ENCODE peak calls at places on chromosome X, in five cellular contexts. One of them, this sample, is unnamed.

GRCh38 chrX:107826286-107827136 is 845 bp downstream of the MID2 start:
- DNase-seq in activated CD4-positive, alpha-beta T cell treated with anti-CD3 and anti-CD28 coated beads for 48 hours: peak
- DNase-seq in CD4-positive, alpha-beta memory T cell: peak
- DNase-seq in NCI-H1417: peak
- DNase-seq in NCI-H345: peak
- DNase-seq in this sample: peak

GRCh38 chrX:33045245-33045644 is 166.1 kb downstream of the DMD start:
- DNase-seq in activated CD4-positive, alpha-beta T cell treated with anti-CD3 and anti-CD28 coated beads for 48 hours: no peak
- DNase-seq in CD4-positive, alpha-beta memory T cell: no peak
- DNase-seq in NCI-H1417: no peak
- DNase-seq in NCI-H345: no peak
- DNase-seq in this sample: no peak

GRCh38 chrX:1592128-1592862 is 891 bp downstream of the AKAP17A start:
- DNase-seq in activated CD4-positive, alpha-beta T cell treated with anti-CD3 and anti-CD28 coated beads for 48 hours: peak
- DNase-seq in CD4-positive, alpha-beta memory T cell: no peak
- DNase-seq in NCI-H1417: no peak
- DNase-seq in NCI-H345: no peak
- DNase-seq in this sample: peak

GRCh38 chrX:19869195-19869594 is 18.2 kb downstream of the SH3KBP1 start:
- DNase-seq in activated CD4-positive, alpha-beta T cell treated with anti-CD3 and anti-CD28 coated beads for 48 hours: peak
- DNase-seq in CD4-positive, alpha-beta memory T cell: no peak
- DNase-seq in NCI-H1417: no peak
- DNase-seq in NCI-H345: no peak
- DNase-seq in this sample: no peak

GRCh38 chrX:134849390-134849789 is 141.4 kb upstream of the SMIM10 start:
- DNase-seq in activated CD4-positive, alpha-beta T cell treated with anti-CD3 and anti-CD28 coated beads for 48 hours: no peak
- DNase-seq in CD4-positive, alpha-beta memory T cell: no peak
- DNase-seq in NCI-H1417: no peak
- DNase-seq in NCI-H345: no peak
- DNase-seq in this sample: no peak

GRCh38 chrX:121323337-121323736 is 275.9 kb downstream of the GLUD2 start:
- DNase-seq in activated CD4-positive, alpha-beta T cell treated with anti-CD3 and anti-CD28 coated beads for 48 hours: no peak
- DNase-seq in CD4-positive, alpha-beta memory T cell: no peak
- DNase-seq in NCI-H1417: no peak
- DNase-seq in NCI-H345: no peak
- DNase-seq in this sample: no peak

GRCh38 chrX:67601771-67602170 is 58.0 kb downstream of the AR start:
- DNase-seq in activated CD4-positive, alpha-beta T cell treated with anti-CD3 and anti-CD28 coated beads for 48 hours: no peak
- DNase-seq in CD4-positive, alpha-beta memory T cell: no peak
- DNase-seq in NCI-H1417: no peak
- DNase-seq in NCI-H345: no peak
- DNase-seq in this sample: no peak

GRCh38 chrX:67636532-67636931 is 92.7 kb downstream of the AR start:
- DNase-seq in activated CD4-positive, alpha-beta T cell treated with anti-CD3 and anti-CD28 coated beads for 48 hours: no peak
- DNase-seq in CD4-positive, alpha-beta memory T cell: no peak
- DNase-seq in NCI-H1417: no peak
- DNase-seq in NCI-H345: no peak
- DNase-seq in this sample: no peak

GRCh38 chrX:94493405-94493804 is 819.4 kb downstream of the FAM133A start:
- DNase-seq in activated CD4-positive, alpha-beta T cell treated with anti-CD3 and anti-CD28 coated beads for 48 hours: no peak
- DNase-seq in CD4-positive, alpha-beta memory T cell: no peak
- DNase-seq in NCI-H1417: no peak
- DNase-seq in NCI-H345: no peak
- DNase-seq in this sample: no peak

GRCh38 chrX:13177921-13178320 is 133.5 kb upstream of the FAM9C start:
- DNase-seq in activated CD4-positive, alpha-beta T cell treated with anti-CD3 and anti-CD28 coated beads for 48 hours: no peak
- DNase-seq in CD4-positive, alpha-beta memory T cell: peak
- DNase-seq in NCI-H1417: no peak
- DNase-seq in NCI-H345: peak
- DNase-seq in this sample: no peak

GRCh38 chrX:132751043-132751690 is 207.3 kb downstream of the HS6ST2 start:
- DNase-seq in activated CD4-positive, alpha-beta T cell treated with anti-CD3 and anti-CD28 coated beads for 48 hours: no peak
- DNase-seq in CD4-positive, alpha-beta memory T cell: no peak
- DNase-seq in NCI-H1417: no peak
- DNase-seq in NCI-H345: peak
- DNase-seq in this sample: no peak

GRCh38 chrX:52353838-52354237 is 15.0 kb upstream of the XAGE2 start:
- DNase-seq in activated CD4-positive, alpha-beta T cell treated with anti-CD3 and anti-CD28 coated beads for 48 hours: no peak
- DNase-seq in CD4-positive, alpha-beta memory T cell: no peak
- DNase-seq in NCI-H1417: no peak
- DNase-seq in NCI-H345: no peak
- DNase-seq in this sample: no peak

GRCh38 chrX:109622270-109622669 is 2.7 kb downstream of the KCNE5 start:
- DNase-seq in activated CD4-positive, alpha-beta T cell treated with anti-CD3 and anti-CD28 coated beads for 48 hours: no peak
- DNase-seq in CD4-positive, alpha-beta memory T cell: no peak
- DNase-seq in NCI-H1417: no peak
- DNase-seq in NCI-H345: no peak
- DNase-seq in this sample: no peak

GRCh38 chrX:1533083-1533482 is 3.9 kb downstream of the P2RY8 start:
- DNase-seq in activated CD4-positive, alpha-beta T cell treated with anti-CD3 and anti-CD28 coated beads for 48 hours: no peak
- DNase-seq in CD4-positive, alpha-beta memory T cell: no peak
- DNase-seq in NCI-H1417: no peak
- DNase-seq in NCI-H345: no peak
- DNase-seq in this sample: no peak

GRCh38 chrX:103510031-103510430 is 9.3 kb downstream of the RAB40A start:
- DNase-seq in activated CD4-positive, alpha-beta T cell treated with anti-CD3 and anti-CD28 coated beads for 48 hours: no peak
- DNase-seq in CD4-positive, alpha-beta memory T cell: no peak
- DNase-seq in NCI-H1417: no peak
- DNase-seq in NCI-H345: no peak
- DNase-seq in this sample: no peak

GRCh38 chrX:142149919-142150318 is 55.2 kb downstream of the MAGEC2 start:
- DNase-seq in activated CD4-positive, alpha-beta T cell treated with anti-CD3 and anti-CD28 coated beads for 48 hours: no peak
- DNase-seq in CD4-positive, alpha-beta memory T cell: no peak
- DNase-seq in NCI-H1417: no peak
- DNase-seq in NCI-H345: no peak
- DNase-seq in this sample: no peak

This sample was measured in CD4-positive, CD25-positive, alpha-beta regulatory T cell.